ENCODE peak calls at places on chromosomes 12 and 14, in nine cellular contexts. E is NCI-H2081; I is adrenal gland; P is activated naive CD4-positive, alpha-beta T cell; O is tibial artery; F is neural crest cell; D is CD4-positive, alpha-beta T cell; B is GM06990; S is NCI-H524 treated with DMSO at 0.1 percent for 48 hours. M is an unnamed sample.

GRCh38 chr12:64737539-64737938 is 21.7 kb downstream of the GNS start:
- DNase-seq in E (peak; percentile 23), I (no peak), P (no peak), O (no peak), F (no peak), D (no peak), B (no peak), S (no peak), M (no peak)

GRCh38 chr12:64137117-64137516 is 85.0 kb downstream of the KICS2 start:
- DNase-seq in E (no peak), I (no peak), P (no peak), O (no peak), F (no peak), D (no peak), B (no peak), S (no peak), M (no peak)

GRCh38 chr14:105853089-105853906 is 326.9 kb downstream of the TMEM121 start:
- DNase-seq in E (no peak), I (peak; percentile 14), P (no peak), O (peak; percentile 57), F (no peak), D (no peak), B (no peak), S (peak; percentile 81), M (no peak)

GRCh38 chr12:25906651-25907340 is 51.7 kb upstream of the RASSF8 start:
- DNase-seq in E (no peak), I (no peak), P (no peak), O (no peak), F (no peak), D (no peak), B (no peak), S (no peak), M (no peak)

GRCh38 chr12:47881826-47882427 is 22.9 kb downstream of the VDR start:
- DNase-seq in E (no peak), I (no peak), P (no peak), O (peak; percentile 80), F (no peak), D (no peak), B (no peak), S (no peak), M (no peak)

GRCh38 chr14:92539875-92540274 is 26.3 kb downstream of the RIN3 start:
- DNase-seq in E (no peak), I (no peak), P (no peak), O (peak; percentile 68), F (no peak), D (no peak), B (no peak), S (no peak), M (no peak)

GRCh38 chr12:86148071-86148470 is 108.1 kb downstream of the MGAT4C start:
- DNase-seq in E (no peak), I (no peak), P (no peak), O (no peak), F (no peak), D (no peak), B (no peak), S (no peak), M (no peak)

GRCh38 chr12:94112116-94112515 is 36.3 kb upstream of the PLXNC1 start:
- DNase-seq in E (no peak), I (no peak), P (no peak), O (no peak), F (no peak), D (no peak), B (no peak), S (no peak), M (no peak)